ENCODE peak calls at places on chromosomes 12 and 14, in eight cellular contexts. One of them, this sample, is unnamed.

GRCh38 chr12:108596854-108597558 is 878 bp downstream of the TMEM119 start:
- DNase-seq in uterus: no peak
- DNase-seq in HepG2: no peak
- DNase-seq in right cardiac atrium: no peak
- DNase-seq in PC-9: no peak
- DNase-seq in heart left ventricle: no peak
- DNase-seq in hepatocyte: no peak
- DNase-seq in colonic mucosa: no peak
- DNase-seq in this sample: no peak

GRCh38 chr12:13097526-13097925 is 5.9 kb downstream of the GSG1 start:
- DNase-seq in uterus: peak; percentile 30
- DNase-seq in HepG2: no peak
- DNase-seq in right cardiac atrium: peak; percentile 40
- DNase-seq in PC-9: no peak
- DNase-seq in heart left ventricle: peak; percentile 48
- DNase-seq in hepatocyte: no peak
- DNase-seq in colonic mucosa: no peak
- DNase-seq in this sample: no peak

GRCh38 chr14:96221109-96221650 is 16.5 kb downstream of the BDKRB2 start:
- DNase-seq in uterus: no peak
- DNase-seq in HepG2: no peak
- DNase-seq in right cardiac atrium: no peak
- DNase-seq in PC-9: no peak
- DNase-seq in heart left ventricle: no peak
- DNase-seq in hepatocyte: no peak
- DNase-seq in colonic mucosa: no peak
- DNase-seq in this sample: no peak

GRCh38 chr12:56632701-56633464 is 2.8 kb upstream of the BAZ2A start:
- DNase-seq in uterus: no peak
- DNase-seq in HepG2: no peak
- DNase-seq in right cardiac atrium: no peak
- DNase-seq in PC-9: no peak
- DNase-seq in heart left ventricle: no peak
- DNase-seq in hepatocyte: no peak
- DNase-seq in colonic mucosa: no peak
- DNase-seq in this sample: no peak

GRCh38 chr12:108613548-108613947 is 15.7 kb upstream of the TMEM119 start:
- DNase-seq in uterus: no peak
- DNase-seq in HepG2: no peak
- DNase-seq in right cardiac atrium: no peak
- DNase-seq in PC-9: no peak
- DNase-seq in heart left ventricle: no peak
- DNase-seq in hepatocyte: no peak
- DNase-seq in colonic mucosa: no peak
- DNase-seq in this sample: no peak

GRCh38 chr14:102007916-102008418 is 43.6 kb downstream of the DYNC1H1 start:
- DNase-seq in uterus: no peak
- DNase-seq in HepG2: no peak
- DNase-seq in right cardiac atrium: no peak
- DNase-seq in PC-9: no peak
- DNase-seq in heart left ventricle: no peak
- DNase-seq in hepatocyte: no peak
- DNase-seq in colonic mucosa: no peak
- DNase-seq in this sample: no peak

GRCh38 chr12:6295187-6295811 is 15.2 kb upstream of the PLEKHG6 start:
- DNase-seq in uterus: no peak
- DNase-seq in HepG2: peak; percentile 98
- DNase-seq in right cardiac atrium: peak; percentile 51
- DNase-seq in PC-9: peak; percentile 95
- DNase-seq in heart left ventricle: peak; percentile 52
- DNase-seq in hepatocyte: peak; percentile 91
- DNase-seq in colonic mucosa: peak; percentile 86
- DNase-seq in this sample: no peak

GRCh38 chr12:2980630-2981029 is 21.4 kb downstream of the TEAD4 start:
- DNase-seq in uterus: no peak
- DNase-seq in HepG2: no peak
- DNase-seq in right cardiac atrium: no peak
- DNase-seq in PC-9: no peak
- DNase-seq in heart left ventricle: no peak
- DNase-seq in hepatocyte: no peak
- DNase-seq in colonic mucosa: no peak
- DNase-seq in this sample: no peak

GRCh38 chr12:3496964-3497363 is 6.0 kb downstream of the PRMT8 start:
- DNase-seq in uterus: no peak
- DNase-seq in HepG2: peak; percentile 12
- DNase-seq in right cardiac atrium: no peak
- DNase-seq in PC-9: no peak
- DNase-seq in heart left ventricle: no peak
- DNase-seq in hepatocyte: peak; percentile 22
- DNase-seq in colonic mucosa: no peak
- DNase-seq in this sample: no peak

GRCh38 chr12:68148261-68148951 is 11.1 kb downstream of the IFNG start:
- DNase-seq in uterus: no peak
- DNase-seq in HepG2: no peak
- DNase-seq in right cardiac atrium: no peak
- DNase-seq in PC-9: no peak
- DNase-seq in heart left ventricle: no peak
- DNase-seq in hepatocyte: no peak
- DNase-seq in colonic mucosa: no peak
- DNase-seq in this sample: no peak

GRCh38 chr12:55738113-55739024 is 4.6 kb upstream of the GDF11 start:
- DNase-seq in uterus: peak; percentile 85
- DNase-seq in HepG2: peak; percentile 72
- DNase-seq in right cardiac atrium: peak; percentile 89
- DNase-seq in PC-9: peak; percentile 68
- DNase-seq in heart left ventricle: peak; percentile 79
- DNase-seq in hepatocyte: peak; percentile 90
- DNase-seq in colonic mucosa: peak; percentile 93
- DNase-seq in this sample: peak; percentile 75

GRCh38 chr12:91931110-91931509 is 214.5 kb downstream of the BTG1 start:
- DNase-seq in uterus: no peak
- DNase-seq in HepG2: no peak
- DNase-seq in right cardiac atrium: peak; percentile 19
- DNase-seq in PC-9: no peak
- DNase-seq in heart left ventricle: no peak
- DNase-seq in hepatocyte: peak; percentile 8
- DNase-seq in colonic mucosa: peak; percentile 74
- DNase-seq in this sample: no peak

GRCh38 chr14:34971381-34971780 is 11.4 kb upstream of the SRP54 start:
- DNase-seq in uterus: no peak
- DNase-seq in HepG2: no peak
- DNase-seq in right cardiac atrium: no peak
- DNase-seq in PC-9: no peak
- DNase-seq in heart left ventricle: no peak
- DNase-seq in hepatocyte: no peak
- DNase-seq in colonic mucosa: no peak
- DNase-seq in this sample: no peak

GRCh38 chr14:30908826-30909225 is 34.5 kb downstream of the COCH start:
- DNase-seq in uterus: no peak
- DNase-seq in HepG2: no peak
- DNase-seq in right cardiac atrium: no peak
- DNase-seq in PC-9: no peak
- DNase-seq in heart left ventricle: no peak
- DNase-seq in hepatocyte: no peak
- DNase-seq in colonic mucosa: no peak
- DNase-seq in this sample: no peak

GRCh38 chr12:46921048-46921753 is 95.4 kb upstream of the SLC38A4 start:
- DNase-seq in uterus: no peak
- DNase-seq in HepG2: peak; percentile 20
- DNase-seq in right cardiac atrium: no peak
- DNase-seq in PC-9: no peak
- DNase-seq in heart left ventricle: no peak
- DNase-seq in hepatocyte: no peak
- DNase-seq in colonic mucosa: no peak
- DNase-seq in this sample: no peak

GRCh38 chr12:111430418-111431353 is 25.0 kb downstream of the SH2B3 start:
- DNase-seq in uterus: no peak
- DNase-seq in HepG2: no peak
- DNase-seq in right cardiac atrium: no peak
- DNase-seq in PC-9: no peak
- DNase-seq in heart left ventricle: peak; percentile 64
- DNase-seq in hepatocyte: no peak
- DNase-seq in colonic mucosa: no peak
- DNase-seq in this sample: peak; percentile 57

GRCh38 chr12:11672361-11672760 is 22.9 kb downstream of the ETV6 start:
- DNase-seq in uterus: no peak
- DNase-seq in HepG2: no peak
- DNase-seq in right cardiac atrium: no peak
- DNase-seq in PC-9: no peak
- DNase-seq in heart left ventricle: no peak
- DNase-seq in hepatocyte: no peak
- DNase-seq in colonic mucosa: no peak
- DNase-seq in this sample: no peak

GRCh38 chr14:85118274-85118673 is 411.7 kb upstream of the FLRT2 start:
- DNase-seq in uterus: no peak
- DNase-seq in HepG2: no peak
- DNase-seq in right cardiac atrium: no peak
- DNase-seq in PC-9: no peak
- DNase-seq in heart left ventricle: no peak
- DNase-seq in hepatocyte: no peak
- DNase-seq in colonic mucosa: no peak
- DNase-seq in this sample: no peak

GRCh38 chr14:88392609-88393008 is 7.2 kb downstream of the SPATA7 start:
- DNase-seq in uterus: no peak
- DNase-seq in HepG2: no peak
- DNase-seq in right cardiac atrium: no peak
- DNase-seq in PC-9: no peak
- DNase-seq in heart left ventricle: no peak
- DNase-seq in hepatocyte: no peak
- DNase-seq in colonic mucosa: no peak
- DNase-seq in this sample: no peak

GRCh38 chr12:132199526-132200319 is 55.5 kb downstream of the NOC4L start:
- DNase-seq in uterus: no peak
- DNase-seq in HepG2: no peak
- DNase-seq in right cardiac atrium: no peak
- DNase-seq in PC-9: no peak
- DNase-seq in heart left ventricle: no peak
- DNase-seq in hepatocyte: no peak
- DNase-seq in colonic mucosa: no peak
- DNase-seq in this sample: no peak
- H3K27ac ChIP-seq in uterus: no peak overlapping the region
- H3K27ac ChIP-seq in HepG2: no peak overlapping the region
- H3K27ac ChIP-seq in right cardiac atrium: no peak overlapping the region
- H3K27ac ChIP-seq in PC-9: no peak overlapping the region
- H3K27ac ChIP-seq in heart left ventricle: no peak overlapping the region
- H3K27ac ChIP-seq in hepatocyte: no peak overlapping the region
- H3K27ac ChIP-seq in colonic mucosa: no peak overlapping the region
- H3K27ac ChIP-seq in this sample: no peak overlapping the region

GRCh38 chr12:7483343-7483742 is 20.2 kb downstream of the CD163 start:
- DNase-seq in uterus: no peak
- DNase-seq in HepG2: no peak
- DNase-seq in right cardiac atrium: no peak
- DNase-seq in PC-9: no peak
- DNase-seq in heart left ventricle: no peak
- DNase-seq in hepatocyte: no peak
- DNase-seq in colonic mucosa: no peak
- DNase-seq in this sample: no peak
- H3K9me3 ChIP-seq in uterus: no peaks in the 10 kb centered on the region
- H3K9me3 ChIP-seq in HepG2: no peaks in the 10 kb centered on the region
- H3K9me3 ChIP-seq in right cardiac atrium: no peaks in the 10 kb centered on the region
- H3K9me3 ChIP-seq in PC-9: no peaks in the 10 kb centered on the region
- H3K9me3 ChIP-seq in heart left ventricle: no peaks in the 10 kb centered on the region
- H3K9me3 ChIP-seq in hepatocyte: no peaks in the 10 kb centered on the region
- H3K9me3 ChIP-seq in colonic mucosa: no peaks in the 10 kb centered on the region
- H3K9me3 ChIP-seq in this sample: no peaks in the 10 kb centered on the region

GRCh38 chr12:113135178-113136127 is at the start of gene RASAL1:
- DNase-seq in uterus: no peak
- DNase-seq in HepG2: peak; percentile 25
- DNase-seq in right cardiac atrium: no peak
- DNase-seq in PC-9: peak; percentile 97
- DNase-seq in heart left ventricle: no peak
- DNase-seq in hepatocyte: peak; percentile 41
- DNase-seq in colonic mucosa: peak; percentile 91
- DNase-seq in this sample: peak; percentile 68

GRCh38 chr12:113136990-113137511 is 1.5 kb upstream of the RASAL1 start:
- DNase-seq in uterus: no peak
- DNase-seq in HepG2: no peak
- DNase-seq in right cardiac atrium: no peak
- DNase-seq in PC-9: peak; percentile 89
- DNase-seq in heart left ventricle: no peak
- DNase-seq in hepatocyte: no peak
- DNase-seq in colonic mucosa: peak; percentile 90
- DNase-seq in this sample: no peak

GRCh38 chr12:113134521-113134951 is 1.0 kb downstream of the RASAL1 start:
- DNase-seq in uterus: no peak
- DNase-seq in HepG2: no peak
- DNase-seq in right cardiac atrium: no peak
- DNase-seq in PC-9: no peak
- DNase-seq in heart left ventricle: no peak
- DNase-seq in hepatocyte: no peak
- DNase-seq in colonic mucosa: no peak
- DNase-seq in this sample: no peak

GRCh38 chr12:113137861-113138783 is 2.6 kb upstream of the RASAL1 start:
- DNase-seq in uterus: no peak
- DNase-seq in HepG2: no peak
- DNase-seq in right cardiac atrium: no peak
- DNase-seq in PC-9: no peak
- DNase-seq in heart left ventricle: no peak
- DNase-seq in hepatocyte: no peak
- DNase-seq in colonic mucosa: no peak
- DNase-seq in this sample: no peak

GRCh38 chr12:113136128-113136989 is 798 bp upstream of the RASAL1 start:
- DNase-seq in uterus: no peak
- DNase-seq in HepG2: no peak
- DNase-seq in right cardiac atrium: no peak
- DNase-seq in PC-9: peak; percentile 36
- DNase-seq in heart left ventricle: no peak
- DNase-seq in hepatocyte: no peak
- DNase-seq in colonic mucosa: peak; percentile 67
- DNase-seq in this sample: peak; percentile 59
- H3K4me3 ChIP-seq in uterus: no peak overlapping the region
- H3K4me3 ChIP-seq in HepG2: no peak overlapping the region
- H3K4me3 ChIP-seq in right cardiac atrium: no peak overlapping the region
- H3K4me3 ChIP-seq in PC-9: peak overlapping the region; percentile 42
- H3K4me3 ChIP-seq in heart left ventricle: no peak overlapping the region
- H3K4me3 ChIP-seq in hepatocyte: no peak overlapping the region
- H3K4me3 ChIP-seq in colonic mucosa: peak overlapping the region; percentile 53
- H3K4me3 ChIP-seq in this sample: peak overlapping the region; percentile 48

DNA sequence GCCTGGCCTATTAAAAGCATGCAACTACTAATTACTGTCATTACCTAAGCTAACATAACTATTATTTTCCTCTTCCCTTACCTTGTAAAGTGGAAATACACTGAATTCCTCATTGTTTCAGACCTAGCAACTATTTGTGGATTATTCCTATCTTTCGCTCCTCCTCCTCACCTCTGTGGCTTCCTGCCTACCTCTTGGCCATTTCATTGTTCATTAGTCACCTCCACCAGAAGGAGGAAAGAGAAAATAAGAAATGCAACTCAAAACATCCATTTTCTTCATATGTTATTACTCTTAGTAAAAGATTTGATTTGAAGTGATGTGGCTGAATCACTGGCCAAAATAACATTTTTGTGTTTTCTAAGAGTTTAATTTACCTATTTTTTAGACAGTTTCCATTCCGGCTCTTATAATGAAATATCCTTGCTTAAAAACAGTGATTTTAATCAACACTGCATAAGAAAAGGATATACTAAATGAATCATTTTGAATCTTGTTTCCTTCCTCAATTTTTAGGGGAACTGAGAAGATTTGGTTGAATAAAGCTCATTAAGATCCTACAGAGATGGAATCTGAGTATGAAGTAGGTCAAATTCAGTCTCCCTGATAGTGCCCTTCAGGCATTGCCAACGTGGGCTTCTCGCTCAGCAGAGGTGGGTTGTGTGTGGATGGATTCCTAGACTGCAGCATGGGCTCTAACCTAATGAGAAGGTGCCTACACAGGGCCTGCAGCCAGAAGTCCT is 27.6 kb upstream of the ARHGAP5 start:
- DNase-seq in uterus: no peak
- DNase-seq in HepG2: no peak
- DNase-seq in right cardiac atrium: no peak
- DNase-seq in PC-9: no peak
- DNase-seq in heart left ventricle: no peak
- DNase-seq in hepatocyte: no peak
- DNase-seq in colonic mucosa: no peak
- DNase-seq in this sample: no peak
- H3K27ac ChIP-seq in uterus: no peak overlapping the region
- H3K27ac ChIP-seq in HepG2: no peak overlapping the region
- H3K27ac ChIP-seq in right cardiac atrium: no peak overlapping the region
- H3K27ac ChIP-seq in PC-9: no peak overlapping the region
- H3K27ac ChIP-seq in heart left ventricle: no peak overlapping the region
- H3K27ac ChIP-seq in hepatocyte: no peak overlapping the region
- H3K27ac ChIP-seq in colonic mucosa: no peak overlapping the region
- H3K27ac ChIP-seq in this sample: no peak overlapping the region